ENCODE peak calls at places on chromosomes 2 and 18, in seven cellular contexts. V, T, F, Q, H, C and G are unnamed samples. For H3K9me3, the result is how much of the 10 kb centered on the place peaks cover.

GRCh38 chr2:535222-535621 is 142.0 kb downstream of the TMEM18 start:
- DNase-seq in H (no peak), Q (no peak), C (no peak), F (no peak), T (no peak), V (no peak), G (no peak)

GRCh38 chr18:3577456-3577855 is 127.5 kb downstream of the TGIF1 start:
- DNase-seq in T (no peak), F (no peak), H (no peak), Q (no peak), V (no peak), C (no peak), G (no peak)

GRCh38 chr2:3267549-3267867 is 110.1 kb downstream of the EIPR1 start:
- DNase-seq in Q (no peak), H (no peak), F (no peak), V (peak), T (no peak), C (no peak), G (no peak)

GRCh38 chr2:161416633-161417427 is 733 bp downstream of the TBR1 start:
- DNase-seq in Q (no peak), V (no peak), T (no peak), H (no peak), C (no peak), F (no peak), G (no peak)

GRCh38 chr2:176682278-176682677 is 413.0 kb downstream of the MTX2 start:
- DNase-seq in C (no peak), Q (no peak), H (no peak), T (no peak), V (no peak), F (no peak), G (no peak)

GRCh38 chr2:192035731-192036442 is 158.8 kb downstream of the TMEFF2 start:
- DNase-seq in F (no peak), C (no peak), Q (peak), V (no peak), H (no peak), T (no peak), G (no peak)

GRCh38 chr18:58497845-58498244 is 131.0 kb downstream of the ALPK2 start:
- DNase-seq in H (no peak), C (no peak), V (no peak), F (no peak), Q (peak), T (no peak), G (no peak)

GRCh38 chr2:151114934-151115333 is 146.7 kb downstream of the RBM43 start:
- DNase-seq in C (no peak), T (no peak), V (no peak), Q (peak), F (no peak), H (no peak), G (no peak)

GRCh38 chr18:57146956-57147636 is at the start of gene BOD1L2:
- DNase-seq in C (no peak), H (no peak), Q (no peak), V (no peak), F (no peak), T (no peak), G (no peak)

GRCh38 chr2:20538308-20539132 is 91.6 kb downstream of the RHOB start:
- DNase-seq in T (no peak), F (no peak), C (no peak), H (no peak), Q (no peak), V (peak), G (no peak)

GRCh38 chr2:6852210-6852609 is 13.5 kb downstream of the CMPK2 start:
- DNase-seq in Q (no peak), H (no peak), F (no peak), C (no peak), V (no peak), T (no peak), G (no peak)
- H3K9me3 ChIP-seq in Q (under half), H (under half), F (under half), C (under half), V (under half), T (under half), G (under half)

GRCh38 chr2:202679980-202680379 is 45.2 kb downstream of the FAM117B start:
- DNase-seq in H (no peak), C (no peak), Q (no peak), T (no peak), F (no peak), V (no peak), G (no peak)
- H3K9me3 ChIP-seq in H (under half), C (under half), Q (under half), T (under half), F (under half), V (under half), G (under half)

GRCh38 chr2:6846540-6846939 is 19.2 kb downstream of the CMPK2 start:
- DNase-seq in Q (no peak), F (no peak), C (no peak), H (no peak), T (no peak), V (no peak), G (no peak)
- H3K9me3 ChIP-seq in Q (under half), F (under half), C (under half), H (half or more), T (under half), V (under half), G (under half)

DNA sequence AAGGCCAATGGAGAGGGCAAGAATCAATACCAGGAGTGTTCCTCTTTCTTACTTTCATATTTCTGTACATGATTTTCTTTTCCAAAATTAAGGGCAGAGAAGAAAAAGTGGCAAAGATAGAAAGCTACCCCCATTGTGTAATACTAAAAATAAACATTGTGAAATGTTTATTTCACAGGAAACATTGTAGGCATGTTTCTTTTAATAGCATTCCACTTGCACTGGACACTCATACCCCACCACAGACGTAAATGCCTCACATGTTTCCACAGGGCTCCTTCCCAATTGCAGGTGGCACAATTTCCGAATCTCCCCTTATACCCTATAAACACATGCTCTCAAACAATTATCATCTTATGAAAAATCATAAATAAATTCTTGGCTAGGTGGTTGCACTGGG is 645.1 kb upstream of the SETBP1 start:
- DNase-seq in F (no peak), C (no peak), Q (no peak), T (no peak), V (no peak), H (no peak), G (no peak)
- H3K9me3 ChIP-seq in F (under half), C (under half), Q (under half), T (under half), V (under half), H (under half), G (under half)

GRCh38 chr18:72180689-72181088 is 363.5 kb downstream of the CBLN2 start:
- DNase-seq in H (no peak), Q (no peak), V (no peak), F (no peak), T (no peak), C (no peak), G (no peak)
- H3K9me3 ChIP-seq in H (under half), Q (under half), V (under half), F (under half), T (under half), C (under half), G (under half)

DNA sequence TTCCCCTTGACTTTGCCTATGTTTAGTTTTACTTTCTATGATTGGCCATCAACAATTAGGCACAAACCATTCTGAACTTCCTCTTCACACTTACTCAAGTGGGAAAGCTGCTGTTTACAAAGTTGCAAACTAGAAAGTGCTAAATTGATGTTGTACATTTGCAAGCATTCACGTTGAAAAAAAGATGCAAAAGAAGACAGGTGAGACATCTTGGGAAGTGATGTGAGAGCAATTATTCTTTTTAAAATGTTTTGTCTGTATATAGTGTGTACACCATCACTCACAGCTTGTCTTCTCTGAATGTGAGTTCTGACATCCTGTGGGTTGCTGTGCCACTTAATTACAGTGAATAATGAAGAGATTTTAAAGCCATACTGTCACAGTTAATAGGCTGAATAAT is 874.1 kb upstream of the LRATD1 start:
- DNase-seq in F (no peak), Q (no peak), C (no peak), T (no peak), V (no peak), H (no peak), G (no peak)
- H3K9me3 ChIP-seq in F (under half), Q (under half), C (under half), T (under half), V (under half), H (under half), G (under half)